ENCODE peak calls at places on chromosomes 7 and 10, in eight cellular contexts. One of them, this sample, is unnamed.

GRCh38 chr10:112966191-112966855 is 16.3 kb downstream of the TCF7L2 start:
- DNase-seq in tibial nerve: no peak
- DNase-seq in ovary: no peak
- DNase-seq in GM12865: no peak
- DNase-seq in H9: no peak
- DNase-seq in cardiac muscle cell: no peak
- DNase-seq in activated CD8-positive, alpha-beta T cell treated with anti-CD3 and anti-CD28 coated beads for 36 hours: no peak
- DNase-seq in mammary epithelial cell: no peak
- DNase-seq in this sample: no peak

GRCh38 chr10:119090026-119090808 is 9.6 kb upstream of the EIF3A start:
- DNase-seq in cardiac muscle cell: no peak
- DNase-seq in ovary: no peak
- DNase-seq in mammary epithelial cell: no peak
- DNase-seq in GM12865: peak
- DNase-seq in tibial nerve: no peak
- DNase-seq in activated CD8-positive, alpha-beta T cell treated with anti-CD3 and anti-CD28 coated beads for 36 hours: peak
- DNase-seq in H9: no peak
- DNase-seq in this sample: no peak

GRCh38 chr7:2526659-2527504 is 7.3 kb downstream of the LFNG start:
- DNase-seq in cardiac muscle cell: no peak
- DNase-seq in H9: no peak
- DNase-seq in mammary epithelial cell: no peak
- DNase-seq in ovary: no peak
- DNase-seq in activated CD8-positive, alpha-beta T cell treated with anti-CD3 and anti-CD28 coated beads for 36 hours: no peak
- DNase-seq in tibial nerve: no peak
- DNase-seq in GM12865: no peak
- DNase-seq in this sample: no peak

GRCh38 chr7:46360255-46360654 is 439.2 kb upstream of the IGFBP3 start:
- DNase-seq in H9: no peak
- DNase-seq in ovary: no peak
- DNase-seq in mammary epithelial cell: no peak
- DNase-seq in cardiac muscle cell: no peak
- DNase-seq in tibial nerve: no peak
- DNase-seq in GM12865: no peak
- DNase-seq in activated CD8-positive, alpha-beta T cell treated with anti-CD3 and anti-CD28 coated beads for 36 hours: no peak
- DNase-seq in this sample: no peak

GRCh38 chr7:23539494-23539907 is 7.7 kb upstream of the TRA2A start:
- DNase-seq in cardiac muscle cell: no peak
- DNase-seq in mammary epithelial cell: no peak
- DNase-seq in activated CD8-positive, alpha-beta T cell treated with anti-CD3 and anti-CD28 coated beads for 36 hours: no peak
- DNase-seq in ovary: no peak
- DNase-seq in GM12865: peak
- DNase-seq in H9: no peak
- DNase-seq in tibial nerve: no peak
- DNase-seq in this sample: peak

GRCh38 chr10:89233033-89233432 is 18.5 kb downstream of the LIPA start:
- DNase-seq in activated CD8-positive, alpha-beta T cell treated with anti-CD3 and anti-CD28 coated beads for 36 hours: no peak
- DNase-seq in H9: no peak
- DNase-seq in GM12865: no peak
- DNase-seq in ovary: no peak
- DNase-seq in tibial nerve: no peak
- DNase-seq in mammary epithelial cell: no peak
- DNase-seq in cardiac muscle cell: no peak
- DNase-seq in this sample: no peak

GRCh38 chr7:1703475-1704325 is 33.6 kb downstream of the ELFN1 start:
- DNase-seq in ovary: peak
- DNase-seq in H9: peak
- DNase-seq in tibial nerve: no peak
- DNase-seq in mammary epithelial cell: no peak
- DNase-seq in activated CD8-positive, alpha-beta T cell treated with anti-CD3 and anti-CD28 coated beads for 36 hours: no peak
- DNase-seq in GM12865: no peak
- DNase-seq in cardiac muscle cell: no peak
- DNase-seq in this sample: no peak

GRCh38 chr7:115249080-115249479 is 327.2 kb downstream of the MDFIC start:
- DNase-seq in H9: no peak
- DNase-seq in mammary epithelial cell: peak
- DNase-seq in cardiac muscle cell: peak
- DNase-seq in GM12865: no peak
- DNase-seq in activated CD8-positive, alpha-beta T cell treated with anti-CD3 and anti-CD28 coated beads for 36 hours: no peak
- DNase-seq in tibial nerve: no peak
- DNase-seq in ovary: no peak
- DNase-seq in this sample: no peak

GRCh38 chr7:47786557-47787248 is 161.6 kb downstream of the PKD1L1 start:
- DNase-seq in H9: peak
- DNase-seq in cardiac muscle cell: peak
- DNase-seq in activated CD8-positive, alpha-beta T cell treated with anti-CD3 and anti-CD28 coated beads for 36 hours: no peak
- DNase-seq in ovary: peak
- DNase-seq in tibial nerve: peak
- DNase-seq in mammary epithelial cell: peak
- DNase-seq in GM12865: no peak
- DNase-seq in this sample: no peak

GRCh38 chr7:7315851-7316250 is 133.5 kb downstream of the C1GALT1 start:
- DNase-seq in tibial nerve: no peak
- DNase-seq in cardiac muscle cell: no peak
- DNase-seq in GM12865: no peak
- DNase-seq in H9: no peak
- DNase-seq in ovary: no peak
- DNase-seq in mammary epithelial cell: no peak
- DNase-seq in activated CD8-positive, alpha-beta T cell treated with anti-CD3 and anti-CD28 coated beads for 36 hours: no peak
- DNase-seq in this sample: no peak

GRCh38 chr10:112490543-112490942 is 43.5 kb downstream of the VTI1A start:
- DNase-seq in cardiac muscle cell: peak
- DNase-seq in GM12865: no peak
- DNase-seq in H9: no peak
- DNase-seq in mammary epithelial cell: no peak
- DNase-seq in tibial nerve: no peak
- DNase-seq in activated CD8-positive, alpha-beta T cell treated with anti-CD3 and anti-CD28 coated beads for 36 hours: no peak
- DNase-seq in ovary: no peak
- DNase-seq in this sample: no peak

GRCh38 chr10:124063736-124064135 is 29.7 kb downstream of the CHST15 start:
- DNase-seq in cardiac muscle cell: peak
- DNase-seq in H9: no peak
- DNase-seq in GM12865: peak
- DNase-seq in activated CD8-positive, alpha-beta T cell treated with anti-CD3 and anti-CD28 coated beads for 36 hours: peak
- DNase-seq in mammary epithelial cell: peak
- DNase-seq in ovary: peak
- DNase-seq in tibial nerve: no peak
- DNase-seq in this sample: peak

GRCh38 chr10:32650246-32650655 is 204.3 kb downstream of the CCDC7 start:
- DNase-seq in ovary: no peak
- DNase-seq in mammary epithelial cell: peak
- DNase-seq in GM12865: peak
- DNase-seq in H9: no peak
- DNase-seq in activated CD8-positive, alpha-beta T cell treated with anti-CD3 and anti-CD28 coated beads for 36 hours: no peak
- DNase-seq in tibial nerve: no peak
- DNase-seq in cardiac muscle cell: peak
- DNase-seq in this sample: no peak

GRCh38 chr10:17737021-17737965 is 14.7 kb upstream of the TMEM236 start:
- DNase-seq in activated CD8-positive, alpha-beta T cell treated with anti-CD3 and anti-CD28 coated beads for 36 hours: no peak
- DNase-seq in H9: no peak
- DNase-seq in GM12865: peak
- DNase-seq in ovary: peak
- DNase-seq in cardiac muscle cell: peak
- DNase-seq in mammary epithelial cell: peak
- DNase-seq in tibial nerve: peak
- DNase-seq in this sample: peak

GRCh38 chr7:26782501-26782900 is 81.9 kb downstream of the SKAP2 start:
- DNase-seq in mammary epithelial cell: peak
- DNase-seq in tibial nerve: no peak
- DNase-seq in GM12865: no peak
- DNase-seq in cardiac muscle cell: no peak
- DNase-seq in ovary: no peak
- DNase-seq in H9: no peak
- DNase-seq in activated CD8-positive, alpha-beta T cell treated with anti-CD3 and anti-CD28 coated beads for 36 hours: no peak
- DNase-seq in this sample: no peak

GRCh38 chr7:121323515-121323914 is 5.3 kb upstream of the WNT16 start:
- DNase-seq in H9: no peak
- DNase-seq in mammary epithelial cell: no peak
- DNase-seq in GM12865: no peak
- DNase-seq in tibial nerve: no peak
- DNase-seq in ovary: no peak
- DNase-seq in activated CD8-positive, alpha-beta T cell treated with anti-CD3 and anti-CD28 coated beads for 36 hours: no peak
- DNase-seq in cardiac muscle cell: no peak
- DNase-seq in this sample: no peak

GRCh38 chr7:42624471-42624870 is 287.4 kb downstream of the C7orf25 start:
- DNase-seq in GM12865: no peak
- DNase-seq in activated CD8-positive, alpha-beta T cell treated with anti-CD3 and anti-CD28 coated beads for 36 hours: no peak
- DNase-seq in cardiac muscle cell: peak
- DNase-seq in tibial nerve: no peak
- DNase-seq in ovary: no peak
- DNase-seq in mammary epithelial cell: peak
- DNase-seq in H9: no peak
- DNase-seq in this sample: no peak

GRCh38 chr7:128024154-128024553 is 7.1 kb downstream of the LRRC4 start:
- DNase-seq in cardiac muscle cell: no peak
- DNase-seq in mammary epithelial cell: no peak
- DNase-seq in activated CD8-positive, alpha-beta T cell treated with anti-CD3 and anti-CD28 coated beads for 36 hours: no peak
- DNase-seq in ovary: no peak
- DNase-seq in H9: no peak
- DNase-seq in tibial nerve: no peak
- DNase-seq in GM12865: no peak
- DNase-seq in this sample: no peak

DNA sequence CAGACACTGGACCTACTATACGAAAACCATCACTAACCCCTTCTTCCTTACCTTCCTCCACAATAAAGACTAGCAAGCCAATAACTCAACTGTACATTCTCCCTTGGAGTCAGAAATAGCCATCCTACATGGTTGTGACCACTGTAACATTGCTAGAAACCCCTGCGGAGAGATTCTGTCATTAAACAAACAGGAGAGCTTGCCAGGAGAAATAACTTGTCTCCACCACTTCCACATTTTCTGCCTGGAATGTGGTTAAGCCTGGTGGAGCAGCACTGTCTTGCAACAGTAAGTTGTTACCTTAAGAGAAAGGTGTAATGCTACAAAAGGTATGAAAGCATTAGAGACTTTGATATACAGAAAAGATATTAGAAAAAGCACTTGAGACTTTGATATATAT is 45.8 kb downstream of the THSD7A start:
- DNase-seq in mammary epithelial cell: peak
- DNase-seq in ovary: no peak
- DNase-seq in GM12865: no peak
- DNase-seq in activated CD8-positive, alpha-beta T cell treated with anti-CD3 and anti-CD28 coated beads for 36 hours: no peak
- DNase-seq in H9: no peak
- DNase-seq in cardiac muscle cell: peak
- DNase-seq in tibial nerve: no peak
- DNase-seq in this sample: no peak
- TF ChIP-seq CTCF in mammary epithelial cell: no peak
- TF ChIP-seq CTCF in ovary: no peak
- TF ChIP-seq CTCF in GM12865: no peak
- TF ChIP-seq CTCF in activated CD8-positive, alpha-beta T cell treated with anti-CD3 and anti-CD28 coated beads for 36 hours: no peak
- TF ChIP-seq CTCF in H9: no peak
- TF ChIP-seq CTCF in cardiac muscle cell: no peak
- TF ChIP-seq CTCF in tibial nerve: no peak
- TF ChIP-seq CTCF in this sample: no peak

DNA sequence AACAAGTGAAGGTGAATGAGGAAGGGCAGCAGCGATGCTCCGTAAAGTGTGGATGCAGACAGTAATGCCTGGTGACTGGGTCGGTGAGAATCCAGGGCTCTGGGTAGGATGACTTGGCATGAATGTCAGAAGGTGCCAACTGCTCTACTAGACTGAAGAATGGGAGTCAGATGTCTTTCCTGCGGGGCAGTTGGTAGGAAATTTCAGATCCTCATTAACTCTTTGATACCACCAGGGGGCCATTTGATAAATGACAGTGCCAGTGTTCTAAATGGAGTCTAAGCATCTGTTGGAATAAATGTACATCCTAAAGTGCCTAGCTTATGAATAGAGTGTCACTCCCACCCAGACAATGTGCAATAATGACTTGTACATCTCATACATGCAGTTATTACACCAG is 462.0 kb downstream of the GRM8 start:
- DNase-seq in tibial nerve: no peak
- DNase-seq in activated CD8-positive, alpha-beta T cell treated with anti-CD3 and anti-CD28 coated beads for 36 hours: no peak
- DNase-seq in ovary: no peak
- DNase-seq in cardiac muscle cell: no peak
- DNase-seq in mammary epithelial cell: no peak
- DNase-seq in GM12865: no peak
- DNase-seq in H9: no peak
- DNase-seq in this sample: no peak
- TF ChIP-seq CTCF in tibial nerve: no peak
- TF ChIP-seq CTCF in activated CD8-positive, alpha-beta T cell treated with anti-CD3 and anti-CD28 coated beads for 36 hours: no peak
- TF ChIP-seq CTCF in ovary: no peak
- TF ChIP-seq CTCF in cardiac muscle cell: no peak
- TF ChIP-seq CTCF in mammary epithelial cell: peak
- TF ChIP-seq CTCF in GM12865: peak
- TF ChIP-seq CTCF in H9: peak
- TF ChIP-seq CTCF in this sample: no peak

GRCh38 chr7:103989785-103990775 is 622 bp upstream of the RELN start:
- DNase-seq in H9: peak
- DNase-seq in GM12865: peak
- DNase-seq in ovary: no peak
- DNase-seq in tibial nerve: no peak
- DNase-seq in activated CD8-positive, alpha-beta T cell treated with anti-CD3 and anti-CD28 coated beads for 36 hours: peak
- DNase-seq in cardiac muscle cell: peak
- DNase-seq in mammary epithelial cell: peak
- DNase-seq in this sample: peak
- TF ChIP-seq CTCF in H9: peak
- TF ChIP-seq CTCF in GM12865: no peak
- TF ChIP-seq CTCF in ovary: no peak
- TF ChIP-seq CTCF in tibial nerve: peak
- TF ChIP-seq CTCF in activated CD8-positive, alpha-beta T cell treated with anti-CD3 and anti-CD28 coated beads for 36 hours: no peak
- TF ChIP-seq CTCF in cardiac muscle cell: peak
- TF ChIP-seq CTCF in mammary epithelial cell: no peak
- TF ChIP-seq CTCF in this sample: no peak

GRCh38 chr10:102120142-102120986 is at the start of gene LDB1:
- DNase-seq in cardiac muscle cell: peak
- DNase-seq in GM12865: peak
- DNase-seq in tibial nerve: peak
- DNase-seq in activated CD8-positive, alpha-beta T cell treated with anti-CD3 and anti-CD28 coated beads for 36 hours: peak
- DNase-seq in mammary epithelial cell: peak
- DNase-seq in ovary: peak
- DNase-seq in H9: peak
- DNase-seq in this sample: peak
- TF ChIP-seq CTCF in cardiac muscle cell: no peak
- TF ChIP-seq CTCF in GM12865: peak
- TF ChIP-seq CTCF in tibial nerve: no peak
- TF ChIP-seq CTCF in activated CD8-positive, alpha-beta T cell treated with anti-CD3 and anti-CD28 coated beads for 36 hours: no peak
- TF ChIP-seq CTCF in mammary epithelial cell: no peak
- TF ChIP-seq CTCF in ovary: no peak
- TF ChIP-seq CTCF in H9: no peak
- TF ChIP-seq CTCF in this sample: no peak

DNA sequence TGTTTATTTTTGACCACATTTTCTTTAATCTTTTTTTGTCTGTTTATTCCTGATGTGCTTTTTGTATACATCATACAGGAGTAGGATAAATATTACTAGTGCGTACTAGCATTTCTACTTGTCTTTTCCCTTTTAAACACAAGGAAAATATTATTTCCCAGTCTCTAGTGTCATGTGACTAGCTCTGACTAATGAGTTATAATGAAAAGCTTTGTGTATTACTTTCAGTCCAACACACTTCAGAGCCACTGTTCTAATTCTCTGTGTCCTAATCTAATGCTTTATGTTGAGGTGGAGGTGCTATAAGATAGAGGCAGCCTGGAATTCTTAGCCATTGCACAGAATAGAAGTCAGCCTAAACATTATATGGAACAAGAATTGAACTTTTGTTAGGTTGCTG is 65.0 kb upstream of the RAB18 start:
- DNase-seq in activated CD8-positive, alpha-beta T cell treated with anti-CD3 and anti-CD28 coated beads for 36 hours: no peak
- DNase-seq in cardiac muscle cell: no peak
- DNase-seq in H9: no peak
- DNase-seq in ovary: no peak
- DNase-seq in mammary epithelial cell: peak
- DNase-seq in tibial nerve: no peak
- DNase-seq in GM12865: no peak
- DNase-seq in this sample: no peak
- TF ChIP-seq CTCF in activated CD8-positive, alpha-beta T cell treated with anti-CD3 and anti-CD28 coated beads for 36 hours: no peak
- TF ChIP-seq CTCF in cardiac muscle cell: no peak
- TF ChIP-seq CTCF in H9: no peak
- TF ChIP-seq CTCF in ovary: no peak
- TF ChIP-seq CTCF in mammary epithelial cell: no peak
- TF ChIP-seq CTCF in tibial nerve: no peak
- TF ChIP-seq CTCF in GM12865: no peak
- TF ChIP-seq CTCF in this sample: no peak

This sample was measured in GM10248.